ENCODE peak calls at places on chromosomes 1 and 21, in seven cellular contexts. Z, B, Y, V, I, C and W are unnamed samples.

GRCh38 chr21:17370750-17371325 is 142.0 kb upstream of the CXADR start:
- DNase-seq in V (no peak), I (no peak), C (no peak), Z (no peak), Y (no peak), B (no peak), W (peak)

GRCh38 chr1:154866995-154867795 is 2.9 kb downstream of the KCNN3 start:
- DNase-seq in Z (no peak), C (no peak), V (no peak), B (no peak), Y (peak), I (no peak), W (peak)

GRCh38 chr1:180623579-180624347 is 8.1 kb upstream of the XPR1 start:
- DNase-seq in Y (no peak), B (no peak), V (no peak), Z (no peak), I (no peak), C (no peak), W (peak)

GRCh38 chr1:193520472-193520871 is 334.1 kb upstream of the B3GALT2 start:
- DNase-seq in B (no peak), V (no peak), I (no peak), Z (no peak), Y (no peak), C (no peak), W (no peak)

GRCh38 chr1:63042278-63042677 is 258.3 kb downstream of the ATG4C start:
- DNase-seq in B (no peak), V (no peak), Z (no peak), C (no peak), Y (no peak), I (no peak), W (no peak)

GRCh38 chr1:188055921-188056505 is 1227.3 kb downstream of the PLA2G4A start:
- DNase-seq in I (no peak), Z (no peak), V (no peak), Y (no peak), C (no peak), B (no peak), W (no peak)

GRCh38 chr1:39642796-39643195 is 3.4 kb upstream of the HEYL start:
- DNase-seq in B (no peak), I (no peak), V (no peak), Z (no peak), C (no peak), Y (no peak), W (no peak)

GRCh38 chr1:54565113-54565501 is 17.1 kb downstream of the ACOT11 start:
- DNase-seq in V (no peak), C (peak), Y (no peak), B (peak), I (no peak), Z (no peak), W (no peak)

GRCh38 chr1:154344977-154345837 is 19.9 kb downstream of the ATP8B2 start:
- DNase-seq in C (no peak), Z (no peak), Y (no peak), I (no peak), B (no peak), V (peak), W (no peak)

GRCh38 chr1:115666702-115667101 is 24.9 kb downstream of the VANGL1 start:
- DNase-seq in C (peak), I (no peak), Y (no peak), Z (peak), V (no peak), B (peak), W (no peak)

GRCh38 chr1:170096806-170097340 is 22.4 kb upstream of the KIFAP3 start:
- DNase-seq in I (no peak), B (no peak), C (no peak), Z (no peak), V (no peak), Y (no peak), W (no peak)

GRCh38 chr21:40555129-40555528 is 291.8 kb downstream of the DSCAM start:
- DNase-seq in I (no peak), V (no peak), Y (no peak), B (no peak), Z (no peak), C (no peak), W (no peak)

GRCh38 chr1:164709108-164709507 is 150.1 kb downstream of the PBX1 start:
- DNase-seq in V (no peak), Y (no peak), C (no peak), B (no peak), I (no peak), Z (no peak), W (no peak)

GRCh38 chr1:119631086-119631432 is 17.0 kb downstream of the ZNF697 start:
- DNase-seq in V (no peak), Y (no peak), C (no peak), Z (no peak), I (no peak), B (no peak), W (no peak)

GRCh38 chr1:31723828-31724359 is 20.1 kb upstream of the COL16A1 start:
- DNase-seq in V (peak), C (no peak), Y (no peak), I (peak), Z (peak), B (peak), W (peak)

GRCh38 chr1:238658766-238659165 is 727.6 kb upstream of the CHRM3 start:
- DNase-seq in V (no peak), Z (no peak), B (no peak), I (no peak), Y (no peak), C (no peak), W (no peak)

DNA sequence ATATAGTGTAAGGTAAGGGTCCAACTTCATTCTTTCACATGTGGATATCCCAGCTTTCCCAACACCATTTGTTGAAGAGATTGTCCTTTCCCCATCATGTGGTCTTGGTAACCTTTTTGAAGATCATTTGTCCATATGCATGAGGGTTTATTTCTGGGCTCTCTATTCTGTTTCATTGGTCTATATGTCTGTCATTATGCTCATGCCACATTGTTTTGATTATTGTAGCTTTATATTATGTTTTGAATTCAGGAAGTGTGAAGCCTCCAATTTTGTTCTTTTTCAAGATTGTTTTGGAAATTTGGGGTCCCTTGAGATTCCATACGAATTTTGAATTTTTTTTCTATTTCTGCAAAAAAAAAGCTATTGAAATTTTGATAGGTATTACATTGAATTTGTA is 15.2 kb upstream of the RCSD1 start:
- DNase-seq in Y (no peak), V (no peak), C (no peak), I (no peak), Z (no peak), B (no peak), W (no peak)
- H3K27ac ChIP-seq in Y (no peak), V (no peak), C (no peak), I (no peak), Z (no peak), B (no peak), W (no peak)

DNA sequence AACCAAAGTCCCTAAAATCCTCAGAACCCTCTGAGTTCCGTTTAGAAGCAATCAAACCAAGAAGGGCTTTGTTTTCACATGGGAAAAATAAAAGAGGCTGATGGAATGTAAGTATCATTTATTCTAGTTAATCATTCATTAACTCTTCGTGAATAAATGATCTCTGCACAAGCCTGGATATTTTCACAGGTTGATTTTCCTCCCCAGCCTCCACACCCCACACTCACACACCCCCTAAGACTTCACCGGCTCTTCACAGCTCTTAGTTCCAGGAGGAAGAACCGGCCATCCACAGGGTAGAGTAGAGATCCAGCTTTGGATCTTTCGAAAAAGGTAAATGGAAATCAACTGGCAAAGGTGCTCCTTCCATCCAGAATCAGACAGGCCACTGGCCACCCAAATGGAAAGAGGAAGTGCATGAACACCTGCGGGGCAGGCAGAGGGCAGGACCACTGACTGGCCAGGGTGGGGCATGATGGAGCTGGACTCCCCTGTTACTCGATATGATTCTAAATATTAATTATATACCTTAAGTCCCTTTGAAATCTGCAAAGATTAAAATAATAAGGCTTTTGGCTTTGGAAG is 10.0 kb downstream of the C1orf198 start:
- DNase-seq in I (no peak), V (no peak), Z (no peak), B (no peak), Y (no peak), C (no peak), W (no peak)
- H3K27ac ChIP-seq in I (peak), V (no peak), Z (no peak), B (peak), Y (peak), C (peak), W (peak)

DNA sequence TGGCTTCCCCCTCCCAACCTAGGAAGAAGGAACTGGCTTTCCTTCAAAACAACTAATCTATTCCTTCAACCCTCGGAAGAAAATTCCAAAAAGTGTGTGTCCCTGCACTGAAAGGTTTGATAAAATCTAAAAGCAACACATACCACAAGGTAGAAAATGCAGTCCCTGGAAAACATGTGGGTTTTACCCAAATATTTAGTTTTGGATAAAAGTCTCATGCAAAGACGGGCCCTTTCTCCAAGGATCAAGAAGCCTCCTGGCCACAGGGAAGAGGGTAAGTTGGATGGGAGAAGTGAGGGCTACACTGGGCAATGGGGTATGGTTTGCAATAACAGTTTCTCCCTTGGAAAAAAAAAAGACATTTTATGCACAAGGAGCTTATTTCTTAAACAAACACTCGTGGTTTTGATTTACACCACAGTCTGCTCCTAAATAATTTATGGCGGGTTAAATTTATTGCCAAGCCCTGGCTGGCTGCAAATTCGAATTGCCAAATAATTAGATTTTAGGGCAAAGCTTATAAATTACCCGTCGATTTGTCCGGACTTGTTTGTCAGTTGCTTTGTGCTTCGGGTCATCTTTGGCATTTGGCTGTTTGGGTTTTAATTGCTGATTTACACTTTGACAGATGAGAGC is 28.9 kb downstream of the ERI3 start:
- DNase-seq in I (no peak), C (no peak), V (no peak), Y (no peak), Z (peak), B (no peak), W (no peak)
- H3K27ac ChIP-seq in I (no peak), C (no peak), V (no peak), Y (no peak), Z (no peak), B (no peak), W (no peak)

DNA sequence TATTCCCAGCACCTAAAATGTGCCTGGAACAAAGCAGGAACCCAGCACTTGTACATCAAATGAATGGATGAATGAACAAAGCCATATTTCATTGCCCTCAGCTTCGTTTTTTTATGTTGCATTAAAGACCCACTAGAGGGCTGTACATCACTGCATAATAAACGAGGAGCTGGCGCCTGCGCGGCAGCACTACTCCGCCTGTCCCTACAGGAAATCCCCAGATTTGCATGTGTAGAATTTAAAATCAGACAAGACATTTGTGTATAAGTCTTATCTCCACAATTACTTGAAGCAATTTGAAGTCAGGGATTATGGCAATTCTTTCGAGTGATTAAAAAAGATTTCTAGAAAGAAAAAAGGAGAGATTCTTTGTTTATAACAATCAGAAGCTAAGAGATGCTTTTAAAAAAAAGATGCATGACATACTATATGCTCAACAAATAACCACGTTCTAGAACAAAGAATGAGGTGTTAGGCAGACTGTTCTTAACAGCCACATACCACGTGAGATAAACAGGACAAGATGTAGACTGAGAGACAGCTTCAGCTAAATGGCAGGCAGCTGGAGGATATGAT is 5.4 kb upstream of the NEK2 start:
- DNase-seq in I (peak), Y (peak), Z (peak), C (peak), B (peak), V (no peak), W (peak)
- H3K27ac ChIP-seq in I (no peak), Y (no peak), Z (no peak), C (no peak), B (no peak), V (no peak), W (no peak)